ENCODE peak calls at places on chromosomes 16 and 17, in five cellular contexts. A is glutamatergic neuron, F is adrenal gland, H is GM23338, E is suprapubic skin. W is an unnamed sample.

GRCh38 chr16:24645739-24646645 is 83.5 kb upstream of the TNRC6A start:
- DNase-seq in A (no peak), F (peak), H (no peak), E (no peak), W (no peak)

GRCh38 chr16:50248845-50249244 is 17.5 kb upstream of the ADCY7 start:
- DNase-seq in A (no peak), F (no peak), H (peak), E (peak), W (no peak)

GRCh38 chr17:76080934-76081287 is 1.9 kb downstream of the ZACN start:
- DNase-seq in A (no peak), F (no peak), H (no peak), E (no peak), W (no peak)

GRCh38 chr17:40727447-40728231 is 24.1 kb upstream of the KRT24 start:
- DNase-seq in A (no peak), F (no peak), H (no peak), E (no peak), W (peak)

GRCh38 chr17:34171245-34171818 is 83.8 kb upstream of the CCL2 start:
- DNase-seq in A (peak), F (peak), H (peak), E (no peak), W (peak)

GRCh38 chr16:69481901-69482341 is 57.5 kb downstream of the CYB5B start:
- DNase-seq in A (no peak), F (peak), H (peak), E (peak), W (no peak)

GRCh38 chr16:58128181-58128631 is 975 bp downstream of the CFAP20 start:
- DNase-seq in A (no peak), F (no peak), H (no peak), E (no peak), W (no peak)

GRCh38 chr17:39400547-39401411 is 647 bp downstream of the FBXL20 start:
- DNase-seq in A (peak), F (no peak), H (peak), E (peak), W (no peak)

GRCh38 chr16:1054660-1055556 is 17.6 kb upstream of the SSTR5 start:
- DNase-seq in A (peak), F (peak), H (peak), E (no peak), W (peak)
- TF ChIP-seq CTCF in A (peak), F (peak), H (peak), E (peak), W (peak)

GRCh38 chr17:81711814-81712467 is at the start of gene SLC25A10:
- DNase-seq in A (peak), F (peak), H (peak), E (no peak), W (peak)

GRCh38 chr17:81713004-81713555 is 996 bp downstream of the SLC25A10 start:
- DNase-seq in A (no peak), F (no peak), H (no peak), E (no peak), W (no peak)

GRCh38 chr17:81710514-81711308 is 1.4 kb upstream of the SLC25A10 start:
- DNase-seq in A (no peak), F (no peak), H (no peak), E (no peak), W (no peak)

GRCh38 chr17:81713556-81714411 is 1.7 kb downstream of the SLC25A10 start:
- DNase-seq in A (peak), F (no peak), H (no peak), E (no peak), W (no peak)

DNA sequence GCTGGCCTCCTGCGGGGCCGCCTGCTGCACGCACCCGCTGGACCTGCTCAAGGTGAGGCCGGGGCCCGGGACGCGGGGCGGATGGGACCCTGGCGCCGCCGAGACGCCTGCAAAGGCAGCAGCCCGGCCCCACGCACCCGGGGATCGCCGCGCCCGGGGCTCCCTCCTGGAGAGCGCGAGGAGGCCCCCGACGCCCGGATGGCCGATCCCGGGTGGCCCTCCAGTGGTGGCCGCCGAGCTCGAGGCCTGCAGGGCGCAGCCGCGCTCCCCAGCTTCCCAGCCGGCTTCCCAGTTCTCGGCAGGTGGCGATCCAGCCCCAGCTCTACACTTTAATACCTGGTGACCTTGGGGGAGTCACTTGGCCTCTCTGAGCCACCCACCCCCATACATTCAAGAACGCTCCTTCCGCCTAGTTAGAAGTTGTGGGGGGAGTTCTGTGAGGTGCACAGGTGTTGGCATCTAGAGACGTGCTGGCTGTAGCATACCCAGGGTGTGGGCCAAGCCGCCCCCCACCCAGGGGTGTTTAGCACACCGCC is 452 bp downstream of the SLC25A10 start:
- DNase-seq in A (peak), F (no peak), H (no peak), E (no peak), W (peak)
- TF ChIP-seq CTCF in A (no peak), F (no peak), H (no peak), E (no peak), W (peak)

GRCh38 chr17:63700528-63701441 is 860 bp upstream of the LIMD2 start:
- DNase-seq in A (peak), F (peak), H (peak), E (peak), W (peak)
- TF ChIP-seq CTCF in A (no peak), F (no peak), H (no peak), E (peak), W (peak)

GRCh38 chr16:14309906-14310305 is 238.8 kb downstream of the MRTFB start:
- DNase-seq in A (no peak), F (peak), H (no peak), E (no peak), W (no peak)

GRCh38 chr16:14307623-14308356 is 236.7 kb downstream of the MRTFB start:
- DNase-seq in A (no peak), F (peak), H (peak), E (no peak), W (no peak)

GRCh38 chr16:14310519-14310991 is 239.4 kb downstream of the MRTFB start:
- DNase-seq in A (peak), F (no peak), H (peak), E (no peak), W (peak)

GRCh38 chr16:14308357-14308723 is 237.2 kb downstream of the MRTFB start:
- DNase-seq in A (no peak), F (no peak), H (no peak), E (no peak), W (no peak)

GRCh38 chr16:14309001-14309886 is 238.1 kb downstream of the MRTFB start:
- DNase-seq in A (no peak), F (no peak), H (peak), E (no peak), W (peak)
- TF ChIP-seq CTCF in A (no peak), F (no peak), H (no peak), E (no peak), W (peak)

GRCh38 chr17:31533546-31534155 is 142.2 kb downstream of the RAB11FIP4 start:
- DNase-seq in A (peak), F (peak), H (peak), E (no peak), W (peak)
- TF ChIP-seq CTCF in A (no peak), F (peak), H (peak), E (no peak), W (peak)

GRCh38 chr17:77959216-77959925 is 868 bp downstream of the TNRC6C start:
- DNase-seq in A (peak), F (no peak), H (peak), E (no peak), W (peak)

GRCh38 chr17:77958716-77959215 is 263 bp downstream of the TNRC6C start:
- DNase-seq in A (peak), F (no peak), H (no peak), E (no peak), W (no peak)

GRCh38 chr17:77959926-77960521 is 1.5 kb downstream of the TNRC6C start:
- DNase-seq in A (no peak), F (no peak), H (peak), E (no peak), W (peak)

GRCh38 chr17:77957215-77957868 is 1.2 kb upstream of the TNRC6C start:
- DNase-seq in A (no peak), F (no peak), H (peak), E (no peak), W (no peak)

GRCh38 chr17:77957869-77958715 is at the start of gene TNRC6C:
- DNase-seq in A (peak), F (peak), H (peak), E (peak), W (peak)
- TF ChIP-seq CTCF in A (peak), F (peak), H (no peak), E (peak), W (no peak)